ENCODE peak calls at places on chromosomes 12 and 14, in five cellular contexts. P, N, B, E and G are unnamed samples.

GRCh38 chr12:16606936-16607335 is 974 bp upstream of the LMO3 start:
- DNase-seq in B (no peak), E (no peak), P (no peak), N (no peak), G (no peak)

GRCh38 chr14:33646692-33647260 is 304.1 kb downstream of the EGLN3 start:
- DNase-seq in P (no peak), B (no peak), N (no peak), E (no peak), G (no peak)

GRCh38 chr12:62758216-62758615 is 176.7 kb downstream of the PPM1H start:
- DNase-seq in N (no peak), B (no peak), P (no peak), E (peak), G (no peak)

GRCh38 chr12:229441-230191 is 15.7 kb upstream of the SLC6A12 start:
- DNase-seq in E (no peak), B (no peak), N (no peak), P (no peak), G (no peak)

GRCh38 chr12:21451529-21451928 is 14.1 kb downstream of the PYROXD1 start:
- DNase-seq in E (no peak), P (no peak), B (no peak), N (no peak), G (no peak)

GRCh38 chr12:22738945-22739344 is 114.0 kb downstream of the ETNK1 start:
- DNase-seq in P (no peak), B (no peak), N (no peak), E (no peak), G (no peak)

GRCh38 chr12:115840159-115840558 is 437.3 kb downstream of the MED13L start:
- DNase-seq in E (peak), N (no peak), P (no peak), B (no peak), G (no peak)

GRCh38 chr14:30185832-30186231 is 258.2 kb upstream of the PRKD1 start:
- DNase-seq in B (no peak), E (no peak), P (no peak), N (no peak), G (no peak)

GRCh38 chr14:104141621-104142091 is 3.3 kb downstream of the KIF26A start:
- DNase-seq in P (no peak), B (no peak), N (no peak), E (no peak), G (no peak)

DNA sequence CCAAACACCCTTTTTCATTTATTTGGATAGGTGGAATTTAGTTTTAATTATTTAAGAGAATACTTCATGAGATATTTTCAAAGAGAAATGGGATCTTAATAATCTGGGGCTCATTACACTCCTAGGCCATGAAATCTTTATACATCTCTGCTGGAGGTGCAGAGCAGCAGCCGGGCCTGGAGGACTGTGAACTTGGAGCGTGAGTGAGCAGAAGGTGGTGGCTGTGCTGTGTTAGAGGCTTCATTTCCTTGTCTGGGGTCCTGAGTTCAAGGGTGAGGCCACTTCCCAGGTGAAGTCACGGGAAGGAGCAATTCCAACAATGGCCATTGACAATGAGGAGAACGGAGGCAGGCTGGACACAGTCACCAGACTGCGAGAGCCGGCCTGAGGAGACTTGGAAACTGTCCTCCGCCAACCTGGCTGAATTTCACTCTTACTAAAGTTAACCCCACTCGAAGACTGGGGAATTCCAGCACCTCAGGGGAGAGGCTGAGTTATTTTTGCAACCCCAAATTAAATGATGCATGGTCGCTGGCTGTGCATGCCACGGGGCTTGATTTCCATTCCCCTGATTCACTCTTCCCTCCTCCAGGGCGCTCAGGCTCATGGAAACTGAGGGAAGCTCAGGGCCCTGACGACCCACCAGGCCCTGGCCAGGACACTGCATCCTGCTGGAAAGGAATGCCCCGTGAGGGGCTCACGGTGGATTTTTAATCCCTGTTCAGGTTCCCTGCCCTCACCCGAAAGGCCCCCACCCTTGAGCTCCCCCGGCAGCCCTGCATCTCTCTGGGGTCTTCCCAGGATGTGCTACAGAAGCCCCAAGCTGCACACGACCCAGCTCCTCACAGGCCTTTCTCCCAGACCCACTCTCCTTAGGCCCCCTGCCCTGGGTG is 22.6 kb upstream of the TRAF3 start:
- DNase-seq in P (no peak), B (no peak), E (no peak), N (no peak), G (no peak)
- TF ChIP-seq POLR2A in P (no peak), B (no peak), E (no peak), N (no peak), G (no peak)

GRCh38 chr12:52741378-52742195 is 35.6 kb downstream of the KRT76 start:
- DNase-seq in N (no peak), B (no peak), E (peak), P (no peak), G (peak)
- TF ChIP-seq POLR2A in N (no peak), B (no peak), E (no peak), P (no peak), G (no peak)

DNA sequence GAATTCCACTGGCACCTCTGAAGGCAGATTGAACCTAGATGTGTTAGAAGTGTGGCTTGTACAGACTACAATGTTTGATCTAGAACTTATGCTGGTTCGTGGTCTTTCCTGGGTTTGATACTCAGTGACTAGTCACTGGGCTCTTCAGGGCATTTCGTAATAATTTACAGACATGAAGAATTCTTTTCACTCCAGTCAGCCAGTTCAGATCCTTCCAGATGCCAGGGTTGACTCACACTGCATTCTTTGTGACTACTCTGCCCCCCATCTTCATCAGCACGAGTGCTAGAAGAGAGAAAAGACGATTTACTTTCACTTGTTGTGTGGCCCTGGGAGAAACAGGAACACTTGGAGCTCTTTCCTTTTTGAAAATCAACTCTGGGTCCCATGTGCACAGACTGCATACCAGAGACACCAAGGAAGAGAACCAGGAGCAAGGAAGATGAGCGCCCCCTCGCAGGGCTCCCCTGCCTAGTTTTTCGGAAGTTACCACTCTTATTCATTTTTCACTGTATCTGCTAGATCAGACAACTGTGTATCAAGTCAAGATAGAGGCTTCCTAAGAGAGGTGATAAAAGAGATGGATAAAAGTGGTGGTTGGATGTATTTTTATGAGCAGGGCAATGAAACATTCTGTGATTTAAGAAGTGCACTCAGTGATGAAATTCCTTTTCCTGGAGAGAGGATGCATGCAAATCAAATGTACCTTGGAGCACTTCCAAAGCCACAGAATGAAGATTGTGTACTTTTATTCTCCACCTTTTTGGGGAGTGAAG is 33.5 kb upstream of the EVL start:
- DNase-seq in E (peak), N (no peak), P (peak), B (peak), G (peak)
- TF ChIP-seq POLR2A in E (no peak), N (no peak), P (no peak), B (no peak), G (no peak)

GRCh38 chr14:96265387-96265786 is 9.4 kb downstream of the BDKRB1 start:
- DNase-seq in B (no peak), E (no peak), N (no peak), P (no peak), G (no peak)

GRCh38 chr14:96269359-96269710 is 13.3 kb downstream of the BDKRB1 start:
- DNase-seq in P (no peak), E (no peak), N (no peak), B (no peak), G (no peak)

GRCh38 chr14:96268426-96269358 is 12.7 kb downstream of the BDKRB1 start:
- DNase-seq in E (peak), P (peak), N (no peak), B (peak), G (peak)

GRCh38 chr14:96267916-96268315 is 11.9 kb downstream of the BDKRB1 start:
- DNase-seq in E (no peak), B (no peak), P (no peak), N (no peak), G (no peak)

GRCh38 chr14:96267336-96267735 is 11.3 kb downstream of the BDKRB1 start:
- DNase-seq in N (no peak), B (no peak), E (no peak), P (peak), G (no peak)
- TF ChIP-seq POLR2A in N (no peak), B (no peak), E (no peak), P (no peak), G (no peak)

DNA sequence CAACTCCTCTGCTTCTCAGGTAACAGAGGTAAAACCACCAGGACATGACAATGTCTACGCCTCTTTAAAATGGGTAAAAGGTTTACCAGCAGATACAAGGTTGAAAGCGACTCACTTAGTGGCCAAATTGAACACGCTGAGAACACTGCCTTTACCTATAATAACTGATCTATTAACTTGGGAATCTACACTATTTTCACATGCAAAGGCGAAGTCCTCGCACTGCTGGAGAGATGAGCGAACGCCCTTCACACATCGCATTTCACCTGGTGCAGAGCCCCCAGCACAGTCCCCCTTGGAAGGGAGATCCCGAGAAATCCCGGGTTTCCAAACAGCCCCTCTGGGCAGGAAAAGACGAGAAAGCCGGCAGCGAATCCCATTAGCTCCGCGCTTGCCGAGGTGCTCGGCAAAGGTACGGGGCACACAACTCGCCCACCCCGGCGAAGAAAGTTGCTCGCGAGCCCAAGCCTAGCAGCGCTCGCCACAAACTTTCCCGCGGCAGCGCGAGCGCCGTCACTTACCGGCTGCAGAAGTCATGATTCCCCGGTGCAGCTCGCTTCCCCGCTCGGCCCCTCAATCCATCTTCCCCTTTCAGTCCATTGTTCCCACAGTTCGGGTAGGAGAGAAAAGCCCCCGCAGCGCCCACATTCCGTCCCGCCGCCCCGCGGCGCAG is 427 bp downstream of the FGD6 start:
- DNase-seq in N (no peak), B (no peak), P (no peak), E (peak), G (no peak)
- TF ChIP-seq POLR2A in N (no peak), B (no peak), P (no peak), E (peak), G (no peak)

DNA sequence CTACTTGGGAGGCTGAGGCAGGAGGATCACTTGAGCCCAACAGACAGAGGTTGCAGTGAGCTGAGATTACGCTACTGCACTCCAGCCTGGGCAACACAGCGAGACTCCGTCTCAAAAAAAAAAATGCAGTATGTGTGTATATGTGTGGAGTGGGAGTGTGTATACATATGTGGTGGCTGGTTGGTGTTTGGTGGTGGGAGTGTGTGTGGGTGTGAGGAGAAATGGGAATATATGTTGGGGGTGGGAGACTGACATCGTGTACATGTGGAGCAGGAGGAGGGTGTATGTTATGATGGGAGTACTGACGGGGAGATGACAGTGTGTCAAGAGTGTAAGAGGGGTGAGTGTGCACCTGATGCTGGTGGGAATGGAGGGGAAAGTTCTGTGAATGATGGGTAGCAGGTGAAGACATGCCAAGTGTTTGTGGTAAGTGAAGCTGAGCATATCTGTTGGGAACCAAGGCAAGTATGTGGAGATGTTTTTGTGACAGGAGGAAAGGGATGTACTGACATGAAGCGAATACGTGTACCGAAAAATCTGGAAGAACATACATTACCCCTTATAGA is 4.2 kb downstream of the PNMA1 start:
- DNase-seq in E (no peak), N (no peak), P (no peak), B (no peak), G (no peak)
- TF ChIP-seq POLR2A in E (no peak), N (no peak), P (no peak), B (no peak), G (no peak)

DNA sequence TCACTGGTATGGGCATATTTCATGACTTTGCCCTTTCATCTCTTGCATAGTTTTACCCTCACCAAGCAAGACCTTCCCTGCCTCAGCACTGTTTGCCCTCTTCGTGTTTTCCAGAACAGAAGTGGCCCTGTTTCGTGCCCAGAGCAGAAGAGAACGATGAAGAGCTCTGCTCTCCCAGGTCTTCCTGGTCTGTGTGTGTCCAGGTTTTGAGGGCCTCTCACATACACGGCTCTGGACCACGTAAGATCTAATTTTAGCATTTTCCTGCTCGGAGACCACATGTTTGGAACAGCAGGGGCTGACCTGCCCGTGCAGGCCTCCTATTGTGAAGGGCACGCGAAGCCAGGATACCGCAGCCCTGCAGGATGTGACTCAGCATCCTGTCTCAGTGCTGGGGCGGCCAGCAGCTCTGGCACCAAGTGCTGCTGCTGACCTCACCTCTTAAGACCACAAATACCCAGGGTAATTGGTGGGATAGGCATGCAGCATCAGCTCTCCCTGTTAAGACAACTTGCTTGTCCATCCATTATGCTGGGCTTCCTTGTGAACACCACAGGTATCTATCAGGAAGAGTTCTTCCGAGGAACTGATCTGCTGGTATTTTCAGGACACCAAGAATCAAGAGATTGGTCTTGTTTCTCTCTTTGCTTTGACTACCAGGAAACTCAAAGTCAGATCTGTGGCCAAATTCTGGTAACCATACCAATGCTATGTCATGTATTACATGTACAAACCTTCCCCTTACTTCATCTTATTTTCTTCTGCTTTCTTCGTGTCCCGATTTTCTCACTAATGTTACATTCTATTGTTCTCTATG is 19.0 kb downstream of the SSH1 start:
- DNase-seq in N (peak), B (peak), E (peak), P (peak), G (peak)
- TF ChIP-seq POLR2A in N (no peak), B (no peak), E (no peak), P (no peak), G (no peak)

DNA sequence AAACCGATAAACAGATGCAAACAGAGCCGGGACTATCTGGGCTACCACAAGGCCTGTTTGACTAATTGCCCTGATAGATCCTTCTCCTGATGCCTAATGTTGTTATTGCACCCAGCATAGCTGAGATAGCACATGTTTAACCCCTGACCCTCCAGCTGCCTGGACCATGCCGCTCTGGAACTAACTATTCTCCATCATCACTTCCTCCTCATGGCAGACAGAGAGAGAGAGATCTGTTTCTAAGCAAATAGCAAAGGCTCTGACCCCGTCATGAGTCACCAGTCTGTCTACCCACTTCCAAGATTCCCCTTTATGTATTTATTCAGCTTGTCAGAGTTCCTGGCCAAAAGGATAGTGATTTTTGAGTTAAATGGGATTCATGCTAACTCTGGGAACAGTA is 58.2 kb upstream of the FLRT2 start:
- DNase-seq in P (no peak), E (peak), N (peak), B (no peak), G (no peak)
- TF ChIP-seq POLR2A in P (no peak), E (no peak), N (no peak), B (no peak), G (no peak)

DNA sequence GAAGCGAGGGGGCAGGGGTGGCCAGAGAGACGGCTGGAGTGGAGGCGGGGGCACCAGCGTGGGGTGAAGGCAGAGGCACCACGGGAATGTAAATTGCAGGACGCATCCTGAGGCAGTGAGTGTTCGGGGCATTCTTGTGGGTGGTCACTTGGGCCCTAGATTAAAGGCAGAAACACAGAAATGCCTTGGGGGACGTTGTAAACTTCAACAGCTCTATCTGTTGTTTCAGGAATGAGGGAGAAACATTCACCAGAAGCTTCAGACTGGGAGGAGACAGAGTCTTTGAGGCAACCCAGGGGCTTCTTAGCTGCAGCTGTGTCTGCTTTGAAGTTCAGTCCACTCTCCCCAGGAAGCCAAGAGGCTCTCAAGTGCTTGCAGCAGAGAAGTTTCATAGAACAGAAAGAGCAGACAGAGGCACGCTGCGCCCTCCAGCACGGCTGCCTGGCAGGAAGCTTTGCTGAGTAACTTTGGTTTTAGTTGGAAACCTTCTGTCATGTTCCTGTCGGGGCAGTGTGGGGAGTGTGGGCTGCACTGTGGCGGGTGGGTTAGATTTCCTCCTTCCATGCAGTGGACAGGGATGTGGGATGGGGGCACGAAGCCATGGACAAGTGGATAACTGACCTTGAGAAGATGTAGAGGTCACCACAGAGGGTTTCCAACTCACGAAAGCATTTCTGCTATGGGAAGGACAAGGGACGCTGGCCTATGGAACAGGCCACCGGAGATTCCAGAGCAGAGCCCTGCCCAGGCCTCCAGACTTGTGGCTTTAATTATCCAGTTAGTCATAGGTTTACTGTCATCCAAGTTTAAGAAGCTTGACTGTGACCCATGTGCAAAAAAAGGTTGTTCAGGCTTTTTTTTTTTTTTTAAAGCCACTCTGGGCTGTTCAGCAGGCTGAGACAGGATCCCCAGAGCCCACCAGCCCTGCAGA is 107.6 kb downstream of the ARF6 start:
- DNase-seq in B (no peak), E (peak), P (peak), N (peak), G (peak)
- TF ChIP-seq POLR2A in B (no peak), E (peak), P (no peak), N (no peak), G (no peak)